ENCODE peak calls at places on chromosomes 12 and 14, in five cellular contexts. S is RWPE1, R is OCI-LY7, I is ascending aorta, N is DMS153. L is an unnamed sample.

GRCh38 chr14:103880334-103880985 is 33.1 kb upstream of the PPP1R13B start:
- DNase-seq in I (peak; percentile 91), N (no peak), R (no peak), S (peak; percentile 34), L (no peak)

GRCh38 chr12:102964872-102965271 is 7.4 kb downstream of the ASCL1 start:
- DNase-seq in S (no peak), I (no peak), N (peak; percentile 96), R (no peak), L (no peak)

GRCh38 chr14:85296466-85297210 is 233.3 kb upstream of the FLRT2 start:
- DNase-seq in R (no peak), I (no peak), S (peak; percentile 3), N (no peak), L (peak; percentile 48)

GRCh38 chr12:105235299-105235746 is 651 bp downstream of the APPL2 start:
- DNase-seq in N (no peak), I (no peak), S (peak; percentile 46), R (peak; percentile 7), L (no peak)

GRCh38 chr14:32022938-32023466 is 54.1 kb upstream of the ARHGAP5 start:
- DNase-seq in N (no peak), I (no peak), S (no peak), R (no peak), L (no peak)

GRCh38 chr12:67366530-67367196 is 97.5 kb downstream of the CAND1 start:
- DNase-seq in I (no peak), R (no peak), S (no peak), N (no peak), L (no peak)

GRCh38 chr14:30138517-30138916 is 210.9 kb upstream of the PRKD1 start:
- DNase-seq in R (no peak), S (no peak), I (no peak), N (no peak), L (no peak)

GRCh38 chr12:121391619-121392324 is 8.1 kb upstream of the RNF34 start:
- DNase-seq in I (no peak), N (no peak), S (peak; percentile 3), R (no peak), L (no peak)

GRCh38 chr14:21087294-21088091 is 11.0 kb downstream of the ZNF219 start:
- DNase-seq in S (no peak), I (no peak), N (peak; percentile 57), R (peak; percentile 77), L (no peak)